ENCODE peak calls at places on chromosomes 11 and 22, in four cellular contexts. W is astrocyte of the hippocampus, H is ELR, P is HEK293T. A is an unnamed sample.

GRCh38 chr22:38890377-38890776 is 18.4 kb upstream of the CBX6 start:
- DNase-seq in W (no peak), H (no peak), P (no peak), A (no peak)

GRCh38 chr11:102530558-102530957 is at the start of gene MMP7:
- DNase-seq in W (peak; percentile 73), H (peak; percentile 58), P (no peak), A (no peak)

GRCh38 chr11:63537293-63538101 is 889 bp downstream of the PLAAT4 start:
- DNase-seq in W (peak; percentile 94), H (peak; percentile 14), P (no peak), A (no peak)

GRCh38 chr11:9206496-9206895 is 58.7 kb downstream of the DENND5A start:
- DNase-seq in W (peak; percentile 86), H (peak; percentile 33), P (no peak), A (no peak)

GRCh38 chr11:117457031-117457785 is 129.6 kb downstream of the CEP164 start:
- DNase-seq in W (no peak), H (no peak), P (no peak), A (no peak)

GRCh38 chr11:28836285-28837081 is 728.3 kb downstream of the METTL15 start:
- DNase-seq in W (peak; percentile 95), H (peak; percentile 99), P (no peak), A (peak; percentile 39)

GRCh38 chr11:127003260-127003981 is 2.9 kb upstream of the KIRREL3 start:
- DNase-seq in W (peak; percentile 87), H (peak; percentile 83), P (peak; percentile 56), A (no peak)

GRCh38 chr11:76910620-76911414 is 50.1 kb downstream of the ACER3 start:
- DNase-seq in W (no peak), H (no peak), P (no peak), A (no peak)

GRCh38 chr11:64084962-64085710 is 49.4 kb downstream of the FLRT1 start:
- DNase-seq in W (no peak), H (no peak), P (no peak), A (no peak)

GRCh38 chr22:19877626-19878339 is 23.1 kb upstream of the GNB1L start:
- DNase-seq in W (peak; percentile 53), H (peak; percentile 47), P (no peak), A (peak; percentile 41)

GRCh38 chr11:68118753-68119448 is 2.3 kb downstream of the CHKA start:
- DNase-seq in W (peak; percentile 68), H (peak; percentile 8), P (no peak), A (peak; percentile 33)

GRCh38 chr11:67308031-67308866 is 4.9 kb downstream of the SSH3 start:
- DNase-seq in W (no peak), H (no peak), P (no peak), A (no peak)

GRCh38 chr11:92045325-92045724 is 179.3 kb upstream of the FAT3 start:
- DNase-seq in W (no peak), H (no peak), P (no peak), A (no peak)

GRCh38 chr22:50684986-50685385 is 12.4 kb downstream of the SHANK3 start:
- DNase-seq in W (peak; percentile 41), H (peak; percentile 47), P (no peak), A (no peak)

GRCh38 chr22:35506259-35506570 is 34.4 kb upstream of the RASD2 start:
- DNase-seq in W (no peak), H (peak; percentile 18), P (no peak), A (no peak)

GRCh38 chr11:62398011-62398994 is 20.5 kb upstream of the SCGB1A1 start:
- DNase-seq in W (peak; percentile 35), H (peak; percentile 52), P (peak; percentile 3), A (peak; percentile 82)

GRCh38 chr22:46070215-46070721 is 80.1 kb upstream of the PPARA start:
- DNase-seq in W (no peak), H (peak; percentile 77), P (no peak), A (no peak)

GRCh38 chr11:118216621-118217526 is 7.9 kb downstream of the JAML start:
- DNase-seq in W (no peak), H (no peak), P (no peak), A (no peak)

GRCh38 chr22:27181537-27181936 is 524.1 kb downstream of the MIAT start:
- DNase-seq in W (no peak), H (no peak), P (no peak), A (peak; percentile 28)

GRCh38 chr11:69304686-69305085 is 10.7 kb downstream of the MYEOV start:
- DNase-seq in W (no peak), H (no peak), P (no peak), A (no peak)

GRCh38 chr11:23856654-23857053 is 640.2 kb upstream of the LUZP2 start:
- DNase-seq in W (no peak), H (no peak), P (no peak), A (no peak)

GRCh38 chr11:1117970-1118369 is 39.8 kb upstream of the MUC5AC start:
- DNase-seq in W (no peak), H (no peak), P (no peak), A (peak; percentile 0)

GRCh38 chr22:46092646-46093410 is 57.5 kb upstream of the PPARA start:
- DNase-seq in W (no peak), H (no peak), P (no peak), A (no peak)

GRCh38 chr22:19105867-19106802 is 16.1 kb downstream of the DGCR2 start:
- DNase-seq in W (no peak), H (no peak), P (peak; percentile 49), A (no peak)

GRCh38 chr11:128283445-128283844 is 303.9 kb downstream of the ETS1 start:
- DNase-seq in W (no peak), H (no peak), P (no peak), A (peak; percentile 20)